ENCODE peak calls at places on chromosome 1, in seven cellular contexts. C is PC-9, B is mucosa of descending colon, Y is sigmoid colon, K is H9, X is fibroblast of mammary gland, P is AG09309. D is an unnamed sample.
A peak's percentile ranks its signal among the peaks of the same experiment; 100 is the strongest.

GRCh38 chr1:211313392-211313791 is 13.2 kb upstream of the TRAF5 start:
- DNase-seq in X (no peak), K (no peak), B (no peak), Y (no peak), P (no peak), C (no peak), D (no peak)

GRCh38 chr1:64220241-64220640 is 16.8 kb downstream of the UBE2U start:
- DNase-seq in Y (no peak), P (no peak), X (peak; percentile 56), C (no peak), K (no peak), B (no peak), D (no peak)

GRCh38 chr1:181479137-181479745 is 4.1 kb upstream of the CACNA1E start:
- DNase-seq in Y (no peak), B (no peak), C (peak; percentile 24), K (peak; percentile 54), X (peak; percentile 81), P (peak; percentile 21), D (peak; percentile 16)

GRCh38 chr1:16396591-16396990 is 29.5 kb downstream of the SZRD1 start:
- DNase-seq in K (no peak), P (peak; percentile 37), B (no peak), C (no peak), Y (peak; percentile 71), X (peak; percentile 90), D (no peak)

GRCh38 chr1:184075040-184076029 is 23.8 kb downstream of the TSEN15 start:
- DNase-seq in B (no peak), C (peak; percentile 15), P (peak; percentile 41), X (peak; percentile 70), Y (peak; percentile 82), K (no peak), D (peak; percentile 42)

GRCh38 chr1:181090653-181091126 is 2.2 kb downstream of the IER5 start:
- DNase-seq in X (no peak), P (no peak), C (no peak), Y (no peak), B (no peak), K (no peak), D (no peak)

GRCh38 chr1:24503003-24503751 is 541 bp downstream of the RCAN3 start:
- DNase-seq in K (no peak), B (peak; percentile 70), P (no peak), X (no peak), Y (no peak), C (no peak), D (no peak)

GRCh38 chr1:25703671-25704637 is 87.4 kb downstream of the MAN1C1 start:
- DNase-seq in Y (peak; percentile 64), K (no peak), B (no peak), P (no peak), C (no peak), X (no peak), D (no peak)

GRCh38 chr1:24955161-24955560 is 25.1 kb upstream of the RUNX3 start:
- DNase-seq in Y (no peak), K (no peak), C (peak; percentile 45), X (peak; percentile 45), B (no peak), P (peak; percentile 55), D (no peak)

GRCh38 chr1:5831600-5832335 is 160.5 kb downstream of the NPHP4 start:
- DNase-seq in P (no peak), B (no peak), K (peak; percentile 65), X (no peak), C (no peak), Y (no peak), D (no peak)

GRCh38 chr1:5828322-5828935 is 163.8 kb downstream of the NPHP4 start:
- DNase-seq in X (no peak), C (no peak), K (no peak), B (no peak), Y (no peak), P (no peak), D (no peak)

GRCh38 chr1:5832916-5833895 is 159.0 kb downstream of the NPHP4 start:
- DNase-seq in P (no peak), B (no peak), C (no peak), X (no peak), Y (no peak), K (no peak), D (no peak)

GRCh38 chr1:5829414-5829813 is 162.8 kb downstream of the NPHP4 start:
- DNase-seq in P (no peak), Y (no peak), X (no peak), B (no peak), C (no peak), K (no peak), D (no peak)

DNA sequence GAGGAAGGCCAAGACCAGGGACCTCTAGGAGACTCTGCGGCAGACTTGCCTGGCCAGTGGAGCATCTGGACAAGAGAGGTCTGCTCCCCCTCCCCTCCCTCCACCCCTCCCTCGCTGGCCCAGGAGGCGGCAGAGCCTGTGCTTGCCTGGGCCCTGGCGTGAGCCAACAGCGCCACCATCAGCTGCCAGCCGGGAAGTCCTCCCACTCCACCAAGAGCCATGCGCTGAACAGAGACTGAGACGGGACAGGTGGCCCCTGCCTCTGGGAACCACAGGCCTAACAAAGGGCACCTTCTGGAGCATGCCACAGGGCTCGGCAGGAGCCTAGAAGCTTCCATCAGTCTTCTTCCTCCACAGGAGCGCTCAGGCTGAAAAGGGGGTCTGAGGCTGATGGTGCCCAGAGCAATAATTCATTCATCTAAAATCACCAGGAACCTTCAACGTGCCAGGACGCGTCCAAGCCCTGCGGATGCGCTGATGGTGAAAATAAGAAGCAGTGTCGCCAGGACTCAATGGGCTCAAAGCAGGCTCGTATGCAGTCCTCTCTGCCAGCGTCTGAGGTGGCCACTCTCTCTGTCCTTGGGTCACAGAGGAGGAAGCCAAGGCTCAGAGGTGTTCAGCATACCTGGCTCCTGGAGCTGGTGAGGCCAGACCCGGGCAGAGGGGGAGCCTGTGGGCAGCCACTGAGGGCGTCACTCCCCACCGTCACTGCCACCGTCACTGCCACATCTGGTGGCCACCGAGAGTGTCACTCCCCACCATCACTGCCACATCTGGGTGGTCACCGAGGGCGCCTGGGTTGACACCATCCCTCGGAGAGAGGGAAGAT is 161.2 kb downstream of the NPHP4 start:
- DNase-seq in B (no peak), X (no peak), K (peak; percentile 95), Y (no peak), P (no peak), C (no peak), D (no peak)
- TF ChIP-seq CTCF in B (no peak), X (no peak), K (peak; percentile 91), Y (no peak), P (no peak), C (no peak), D (no peak)

GRCh38 chr1:41418868-41419583 is 57.8 kb downstream of the FOXO6 start:
- DNase-seq in K (peak; percentile 58), B (peak; percentile 85), C (peak; percentile 98), Y (peak; percentile 79), X (peak; percentile 81), P (peak; percentile 58), D (peak; percentile 72)
- TF ChIP-seq CTCF in K (no peak), B (no peak), C (peak; percentile 28), Y (no peak), X (no peak), P (peak; percentile 4), D (peak; percentile 9)

GRCh38 chr1:218425647-218426342 is 80.7 kb downstream of the TGFB2 start:
- DNase-seq in C (no peak), B (no peak), P (peak; percentile 59), Y (no peak), K (no peak), X (peak; percentile 90), D (peak; percentile 20)

GRCh38 chr1:218421531-218421930 is 76.4 kb downstream of the TGFB2 start:
- DNase-seq in Y (no peak), X (no peak), C (no peak), K (no peak), B (no peak), P (no peak), D (no peak)

GRCh38 chr1:218426343-218426657 is 81.2 kb downstream of the TGFB2 start:
- DNase-seq in C (peak; percentile 43), B (no peak), K (no peak), X (peak; percentile 76), P (no peak), Y (peak; percentile 73), D (no peak)

GRCh38 chr1:218429301-218429700 is 84.2 kb downstream of the TGFB2 start:
- DNase-seq in P (no peak), B (no peak), X (no peak), K (no peak), Y (no peak), C (no peak), D (no peak)

GRCh38 chr1:218424528-218424927 is 79.4 kb downstream of the TGFB2 start:
- DNase-seq in X (no peak), B (no peak), K (no peak), C (no peak), Y (no peak), P (no peak), D (no peak)
- TF ChIP-seq CTCF in X (no peak), B (no peak), K (no peak), C (no peak), Y (no peak), P (no peak), D (no peak)

GRCh38 chr1:161373442-161373841 is 5.8 kb upstream of the CFAP126 start:
- DNase-seq in B (no peak), P (no peak), Y (no peak), K (no peak), C (no peak), X (no peak), D (no peak)

GRCh38 chr1:161379071-161379470 is 11.4 kb upstream of the CFAP126 start:
- DNase-seq in Y (no peak), C (no peak), P (no peak), B (no peak), X (peak; percentile 73), K (peak; percentile 66), D (no peak)

GRCh38 chr1:161378014-161378413 is 10.3 kb upstream of the CFAP126 start:
- DNase-seq in K (no peak), X (no peak), B (no peak), C (no peak), Y (no peak), P (no peak), D (no peak)

GRCh38 chr1:161374373-161374772 is 6.7 kb upstream of the CFAP126 start:
- DNase-seq in P (no peak), C (no peak), X (peak; percentile 29), K (no peak), Y (no peak), B (no peak), D (no peak)
- TF ChIP-seq CTCF in P (peak; percentile 11), C (peak; percentile 40), X (peak; percentile 42), K (peak; percentile 42), Y (no peak), B (no peak), D (no peak)

DNA sequence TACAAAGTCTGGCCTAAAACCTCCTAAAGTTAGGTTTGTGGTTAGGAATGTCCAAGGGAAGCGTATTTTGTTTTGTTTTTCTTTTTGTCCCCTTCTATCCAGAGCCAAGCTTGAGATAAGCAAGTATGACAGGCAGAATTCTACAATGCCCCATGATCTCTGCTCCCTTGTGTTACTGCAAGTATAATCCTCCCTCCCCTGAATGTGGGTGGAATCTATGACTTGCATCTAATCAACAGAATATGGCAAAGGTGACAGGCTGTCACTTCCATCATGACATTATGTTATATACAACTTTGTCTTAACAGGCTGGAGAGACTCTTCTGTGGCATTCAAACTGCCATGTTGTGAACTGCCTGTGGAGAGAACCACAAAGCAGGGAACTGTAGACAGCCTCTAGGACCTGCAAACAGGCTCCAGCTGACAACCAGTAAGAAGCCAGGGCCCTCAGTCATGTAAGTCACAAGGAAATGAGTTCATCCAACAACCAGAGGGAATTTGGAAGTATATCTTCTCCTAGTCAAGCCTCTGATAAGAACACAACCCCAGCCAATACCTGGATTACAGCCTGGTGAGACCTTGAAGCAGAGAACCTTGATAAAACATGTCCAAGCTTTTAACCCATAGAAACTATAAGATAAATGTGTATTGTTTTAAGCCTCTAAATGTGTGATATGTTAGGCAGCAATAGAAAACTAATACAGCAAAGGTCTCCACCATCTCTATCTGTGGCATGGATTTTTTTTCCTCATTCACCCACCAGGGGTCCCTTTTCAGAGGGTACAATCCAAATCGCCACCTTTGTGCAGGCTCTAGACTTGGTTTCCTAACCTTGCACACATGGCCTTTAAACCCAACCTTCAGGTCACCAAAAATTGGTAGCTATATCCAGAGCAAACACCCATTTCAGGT is 5.7 kb upstream of the C1orf162 start:
- DNase-seq in P (no peak), C (no peak), X (no peak), Y (no peak), B (no peak), K (no peak), D (no peak)
- TF ChIP-seq CTCF in P (no peak), C (no peak), X (no peak), Y (no peak), B (no peak), K (peak; percentile 24), D (no peak)

D was measured in AG09319.